ENCODE peak calls at places on chromosome 3, in six cellular contexts. One of them, this sample, is unnamed.

GRCh38 chr3:123353852-123354238 is 95.0 kb downstream of the ADCY5 start:
- DNase-seq in NCI-H2107: no peak
- DNase-seq in NCI-H1092 treated with DMSO at 0.1 percent for 48 hours: no peak
- DNase-seq in stimulated activated CD8-positive, alpha-beta memory T cell treated with anti-CD3 and anti-CD28 coated beads, Interleukin-7, amount 100 ng/mL, for 4 hours: no peak
- DNase-seq in SHP77: no peak
- DNase-seq in Peyer's patch: no peak
- DNase-seq in this sample: no peak

GRCh38 chr3:156787926-156788663 is 38.1 kb upstream of the LEKR1 start:
- DNase-seq in NCI-H2107: no peak
- DNase-seq in NCI-H1092 treated with DMSO at 0.1 percent for 48 hours: no peak
- DNase-seq in stimulated activated CD8-positive, alpha-beta memory T cell treated with anti-CD3 and anti-CD28 coated beads, Interleukin-7, amount 100 ng/mL, for 4 hours: no peak
- DNase-seq in SHP77: no peak
- DNase-seq in Peyer's patch: no peak
- DNase-seq in this sample: no peak

GRCh38 chr3:94249491-94250079 is 186.7 kb downstream of the NSUN3 start:
- DNase-seq in NCI-H2107: no peak
- DNase-seq in NCI-H1092 treated with DMSO at 0.1 percent for 48 hours: peak; percentile 39
- DNase-seq in stimulated activated CD8-positive, alpha-beta memory T cell treated with anti-CD3 and anti-CD28 coated beads, Interleukin-7, amount 100 ng/mL, for 4 hours: peak; percentile 17
- DNase-seq in SHP77: peak; percentile 48
- DNase-seq in Peyer's patch: peak; percentile 34
- DNase-seq in this sample: peak; percentile 4

GRCh38 chr3:135860761-135861160 is 104.8 kb upstream of the PPP2R3A start:
- DNase-seq in NCI-H2107: no peak
- DNase-seq in NCI-H1092 treated with DMSO at 0.1 percent for 48 hours: peak; percentile 13
- DNase-seq in stimulated activated CD8-positive, alpha-beta memory T cell treated with anti-CD3 and anti-CD28 coated beads, Interleukin-7, amount 100 ng/mL, for 4 hours: no peak
- DNase-seq in SHP77: peak; percentile 2
- DNase-seq in Peyer's patch: no peak
- DNase-seq in this sample: peak; percentile 4

GRCh38 chr3:102791641-102792589 is 357.1 kb downstream of the ZPLD1 start:
- DNase-seq in NCI-H2107: no peak
- DNase-seq in NCI-H1092 treated with DMSO at 0.1 percent for 48 hours: no peak
- DNase-seq in stimulated activated CD8-positive, alpha-beta memory T cell treated with anti-CD3 and anti-CD28 coated beads, Interleukin-7, amount 100 ng/mL, for 4 hours: no peak
- DNase-seq in SHP77: no peak
- DNase-seq in Peyer's patch: no peak
- DNase-seq in this sample: no peak

GRCh38 chr3:189718215-189718614 is 87.0 kb downstream of the TP63 start:
- DNase-seq in NCI-H2107: no peak
- DNase-seq in NCI-H1092 treated with DMSO at 0.1 percent for 48 hours: no peak
- DNase-seq in stimulated activated CD8-positive, alpha-beta memory T cell treated with anti-CD3 and anti-CD28 coated beads, Interleukin-7, amount 100 ng/mL, for 4 hours: no peak
- DNase-seq in SHP77: no peak
- DNase-seq in Peyer's patch: no peak
- DNase-seq in this sample: no peak

GRCh38 chr3:127985655-127986225 is 66.5 kb upstream of the SEC61A1 start:
- DNase-seq in NCI-H2107: no peak
- DNase-seq in NCI-H1092 treated with DMSO at 0.1 percent for 48 hours: no peak
- DNase-seq in stimulated activated CD8-positive, alpha-beta memory T cell treated with anti-CD3 and anti-CD28 coated beads, Interleukin-7, amount 100 ng/mL, for 4 hours: no peak
- DNase-seq in SHP77: no peak
- DNase-seq in Peyer's patch: no peak
- DNase-seq in this sample: no peak

GRCh38 chr3:160758929-160759577 is 3.0 kb downstream of the PPM1L start:
- DNase-seq in NCI-H2107: no peak
- DNase-seq in NCI-H1092 treated with DMSO at 0.1 percent for 48 hours: no peak
- DNase-seq in stimulated activated CD8-positive, alpha-beta memory T cell treated with anti-CD3 and anti-CD28 coated beads, Interleukin-7, amount 100 ng/mL, for 4 hours: no peak
- DNase-seq in SHP77: no peak
- DNase-seq in Peyer's patch: no peak
- DNase-seq in this sample: no peak

GRCh38 chr3:138019288-138020069 is 9.5 kb downstream of the CLDN18 start:
- DNase-seq in NCI-H2107: no peak
- DNase-seq in NCI-H1092 treated with DMSO at 0.1 percent for 48 hours: no peak
- DNase-seq in stimulated activated CD8-positive, alpha-beta memory T cell treated with anti-CD3 and anti-CD28 coated beads, Interleukin-7, amount 100 ng/mL, for 4 hours: no peak
- DNase-seq in SHP77: no peak
- DNase-seq in Peyer's patch: no peak
- DNase-seq in this sample: no peak

GRCh38 chr3:59818033-59818936 is 768.5 kb upstream of the CFAP20DC start:
- DNase-seq in NCI-H2107: no peak
- DNase-seq in NCI-H1092 treated with DMSO at 0.1 percent for 48 hours: peak; percentile 3
- DNase-seq in stimulated activated CD8-positive, alpha-beta memory T cell treated with anti-CD3 and anti-CD28 coated beads, Interleukin-7, amount 100 ng/mL, for 4 hours: no peak
- DNase-seq in SHP77: peak; percentile 13
- DNase-seq in Peyer's patch: no peak
- DNase-seq in this sample: peak; percentile 12

GRCh38 chr3:23809294-23809693 is 3.5 kb downstream of the UBE2E1 start:
- DNase-seq in NCI-H2107: no peak
- DNase-seq in NCI-H1092 treated with DMSO at 0.1 percent for 48 hours: no peak
- DNase-seq in stimulated activated CD8-positive, alpha-beta memory T cell treated with anti-CD3 and anti-CD28 coated beads, Interleukin-7, amount 100 ng/mL, for 4 hours: no peak
- DNase-seq in SHP77: no peak
- DNase-seq in Peyer's patch: no peak
- DNase-seq in this sample: no peak

GRCh38 chr3:62531981-62532380 is 158.6 kb upstream of the FEZF2 start:
- DNase-seq in NCI-H2107: no peak
- DNase-seq in NCI-H1092 treated with DMSO at 0.1 percent for 48 hours: no peak
- DNase-seq in stimulated activated CD8-positive, alpha-beta memory T cell treated with anti-CD3 and anti-CD28 coated beads, Interleukin-7, amount 100 ng/mL, for 4 hours: no peak
- DNase-seq in SHP77: no peak
- DNase-seq in Peyer's patch: no peak
- DNase-seq in this sample: no peak

GRCh38 chr3:106018111-106018510 is 149.3 kb upstream of the CBLB start:
- DNase-seq in NCI-H2107: no peak
- DNase-seq in NCI-H1092 treated with DMSO at 0.1 percent for 48 hours: no peak
- DNase-seq in stimulated activated CD8-positive, alpha-beta memory T cell treated with anti-CD3 and anti-CD28 coated beads, Interleukin-7, amount 100 ng/mL, for 4 hours: no peak
- DNase-seq in SHP77: no peak
- DNase-seq in Peyer's patch: no peak
- DNase-seq in this sample: no peak

GRCh38 chr3:42856544-42856943 is 19.1 kb downstream of the CYP8B1 start:
- DNase-seq in NCI-H2107: no peak
- DNase-seq in NCI-H1092 treated with DMSO at 0.1 percent for 48 hours: no peak
- DNase-seq in stimulated activated CD8-positive, alpha-beta memory T cell treated with anti-CD3 and anti-CD28 coated beads, Interleukin-7, amount 100 ng/mL, for 4 hours: no peak
- DNase-seq in SHP77: no peak
- DNase-seq in Peyer's patch: no peak
- DNase-seq in this sample: no peak

GRCh38 chr3:129481783-129482332 is 41.8 kb downstream of the IFT122 start:
- DNase-seq in NCI-H2107: no peak
- DNase-seq in NCI-H1092 treated with DMSO at 0.1 percent for 48 hours: no peak
- DNase-seq in stimulated activated CD8-positive, alpha-beta memory T cell treated with anti-CD3 and anti-CD28 coated beads, Interleukin-7, amount 100 ng/mL, for 4 hours: no peak
- DNase-seq in SHP77: no peak
- DNase-seq in Peyer's patch: peak; percentile 46
- DNase-seq in this sample: no peak

GRCh38 chr3:187025254-187025655 is 94.9 kb downstream of the ST6GAL1 start:
- DNase-seq in NCI-H2107: no peak
- DNase-seq in NCI-H1092 treated with DMSO at 0.1 percent for 48 hours: no peak
- DNase-seq in stimulated activated CD8-positive, alpha-beta memory T cell treated with anti-CD3 and anti-CD28 coated beads, Interleukin-7, amount 100 ng/mL, for 4 hours: peak; percentile 49
- DNase-seq in SHP77: no peak
- DNase-seq in Peyer's patch: peak; percentile 69
- DNase-seq in this sample: no peak

GRCh38 chr3:159586587-159587202 is 401.9 kb upstream of the IL12A start:
- DNase-seq in NCI-H2107: no peak
- DNase-seq in NCI-H1092 treated with DMSO at 0.1 percent for 48 hours: peak; percentile 2
- DNase-seq in stimulated activated CD8-positive, alpha-beta memory T cell treated with anti-CD3 and anti-CD28 coated beads, Interleukin-7, amount 100 ng/mL, for 4 hours: no peak
- DNase-seq in SHP77: peak; percentile 55
- DNase-seq in Peyer's patch: no peak
- DNase-seq in this sample: no peak

GRCh38 chr3:113231827-113232253 is 20.5 kb downstream of the BOC start:
- DNase-seq in NCI-H2107: peak; percentile 52
- DNase-seq in NCI-H1092 treated with DMSO at 0.1 percent for 48 hours: peak; percentile 84
- DNase-seq in stimulated activated CD8-positive, alpha-beta memory T cell treated with anti-CD3 and anti-CD28 coated beads, Interleukin-7, amount 100 ng/mL, for 4 hours: no peak
- DNase-seq in SHP77: peak; percentile 10
- DNase-seq in Peyer's patch: no peak
- DNase-seq in this sample: peak; percentile 88

GRCh38 chr3:119294889-119295769 is 946 bp downstream of the ARHGAP31 start:
- DNase-seq in NCI-H2107: no peak
- DNase-seq in NCI-H1092 treated with DMSO at 0.1 percent for 48 hours: peak; percentile 38
- DNase-seq in stimulated activated CD8-positive, alpha-beta memory T cell treated with anti-CD3 and anti-CD28 coated beads, Interleukin-7, amount 100 ng/mL, for 4 hours: peak; percentile 46
- DNase-seq in SHP77: no peak
- DNase-seq in Peyer's patch: peak; percentile 66
- DNase-seq in this sample: no peak

GRCh38 chr3:95333826-95334225 is 1271.0 kb downstream of the NSUN3 start:
- DNase-seq in NCI-H2107: no peak
- DNase-seq in NCI-H1092 treated with DMSO at 0.1 percent for 48 hours: no peak
- DNase-seq in stimulated activated CD8-positive, alpha-beta memory T cell treated with anti-CD3 and anti-CD28 coated beads, Interleukin-7, amount 100 ng/mL, for 4 hours: no peak
- DNase-seq in SHP77: no peak
- DNase-seq in Peyer's patch: no peak
- DNase-seq in this sample: no peak

GRCh38 chr3:27939940-27940339 is 217.8 kb upstream of the EOMES start:
- DNase-seq in NCI-H2107: no peak
- DNase-seq in NCI-H1092 treated with DMSO at 0.1 percent for 48 hours: no peak
- DNase-seq in stimulated activated CD8-positive, alpha-beta memory T cell treated with anti-CD3 and anti-CD28 coated beads, Interleukin-7, amount 100 ng/mL, for 4 hours: no peak
- DNase-seq in SHP77: no peak
- DNase-seq in Peyer's patch: no peak
- DNase-seq in this sample: no peak

GRCh38 chr3:45785626-45786150 is 10.6 kb downstream of the SLC6A20 start:
- DNase-seq in NCI-H2107: no peak
- DNase-seq in NCI-H1092 treated with DMSO at 0.1 percent for 48 hours: no peak
- DNase-seq in stimulated activated CD8-positive, alpha-beta memory T cell treated with anti-CD3 and anti-CD28 coated beads, Interleukin-7, amount 100 ng/mL, for 4 hours: no peak
- DNase-seq in SHP77: no peak
- DNase-seq in Peyer's patch: no peak
- DNase-seq in this sample: no peak

GRCh38 chr3:183664913-183665381 is 29.5 kb downstream of the KLHL24 start:
- DNase-seq in NCI-H2107: no peak
- DNase-seq in NCI-H1092 treated with DMSO at 0.1 percent for 48 hours: no peak
- DNase-seq in stimulated activated CD8-positive, alpha-beta memory T cell treated with anti-CD3 and anti-CD28 coated beads, Interleukin-7, amount 100 ng/mL, for 4 hours: no peak
- DNase-seq in SHP77: peak; percentile 30
- DNase-seq in Peyer's patch: no peak
- DNase-seq in this sample: no peak

This sample was measured in NCI-H2029.